ENCODE peak calls at places on chromosome 4, in four cellular contexts. B is H1, Q is GM12878, Y is K562. D is an unnamed sample.

GRCh38 chr4:158411180-158411721 is 110.4 kb upstream of the RXFP1 start:
- DNase-seq in B (no peak), Q (no peak), Y (no peak), D (no peak)

GRCh38 chr4:176565044-176565443 is 227.7 kb downstream of the VEGFC start:
- DNase-seq in B (no peak), Q (no peak), Y (no peak), D (peak; percentile 45)

GRCh38 chr4:16056681-16057400 is 27.0 kb downstream of the PROM1 start:
- DNase-seq in B (no peak), Q (no peak), Y (no peak), D (no peak)

GRCh38 chr4:647481-647880 is 22.1 kb downstream of the PDE6B start:
- DNase-seq in B (no peak), Q (no peak), Y (no peak), D (no peak)

GRCh38 chr4:15233626-15234025 is 194.2 kb upstream of the C1QTNF7 start:
- DNase-seq in B (no peak), Q (no peak), Y (no peak), D (no peak)

GRCh38 chr4:118834960-118835895 is 698 bp downstream of the SEC24D start:
- DNase-seq in B (no peak), Q (peak; percentile 62), Y (peak; percentile 18), D (peak; percentile 94)

GRCh38 chr4:127936974-127937373 is 28.0 kb downstream of the MFSD8 start:
- DNase-seq in B (no peak), Q (no peak), Y (no peak), D (peak; percentile 30)

GRCh38 chr4:173091362-173091761 is 77.2 kb upstream of the GALNT7 start:
- DNase-seq in B (no peak), Q (no peak), Y (no peak), D (no peak)

GRCh38 chr4:123397276-123398150 is 918 bp downstream of the SPRY1 start:
- DNase-seq in B (no peak), Q (no peak), Y (no peak), D (peak; percentile 36)

GRCh38 chr4:53194727-53195126 is 171.1 kb downstream of the SCFD2 start:
- DNase-seq in B (no peak), Q (no peak), Y (no peak), D (no peak)
- TF ChIP-seq CHD1 in B (no peak), Q (no peak), Y (no peak), D (no peak)

GRCh38 chr4:112343330-112343729 is 46.2 kb downstream of the ALPK1 start:
- DNase-seq in B (no peak), Q (no peak), Y (no peak), D (no peak)
- TF ChIP-seq CHD1 in B (no peak), Q (no peak), Y (no peak), D (no peak)

GRCh38 chr4:147056951-147057630 is 111.4 kb upstream of the TTC29 start:
- DNase-seq in B (no peak), Q (no peak), Y (no peak), D (peak; percentile 14)

GRCh38 chr4:147059064-147059731 is 113.5 kb upstream of the TTC29 start:
- DNase-seq in B (no peak), Q (no peak), Y (no peak), D (no peak)

GRCh38 chr4:147054241-147054902 is 108.7 kb upstream of the TTC29 start:
- DNase-seq in B (no peak), Q (no peak), Y (no peak), D (no peak)

GRCh38 chr4:147060171-147060931 is 114.7 kb upstream of the TTC29 start:
- DNase-seq in B (no peak), Q (no peak), Y (no peak), D (peak; percentile 81)

DNA sequence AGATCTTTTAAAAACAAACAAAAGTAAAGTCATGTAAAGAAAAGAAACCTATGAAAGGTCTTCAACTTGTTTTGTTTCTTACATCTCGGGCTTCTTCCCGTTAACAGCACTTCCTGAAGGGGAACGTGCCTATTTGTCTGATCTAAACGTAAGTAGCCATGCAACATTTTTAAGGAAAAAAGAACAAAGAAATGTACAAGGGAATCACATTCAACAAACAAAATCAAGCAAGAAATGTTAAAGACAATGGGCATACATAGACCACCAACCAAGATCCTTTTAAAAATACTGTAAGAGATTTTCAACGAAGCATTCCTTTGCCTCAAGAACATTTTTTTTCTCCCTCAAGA is 111.9 kb upstream of the TTC29 start:
- DNase-seq in B (no peak), Q (no peak), Y (no peak), D (peak; percentile 41)
- TF ChIP-seq CHD1 in B (no peak), Q (no peak), Y (no peak), D (no peak)

DNA sequence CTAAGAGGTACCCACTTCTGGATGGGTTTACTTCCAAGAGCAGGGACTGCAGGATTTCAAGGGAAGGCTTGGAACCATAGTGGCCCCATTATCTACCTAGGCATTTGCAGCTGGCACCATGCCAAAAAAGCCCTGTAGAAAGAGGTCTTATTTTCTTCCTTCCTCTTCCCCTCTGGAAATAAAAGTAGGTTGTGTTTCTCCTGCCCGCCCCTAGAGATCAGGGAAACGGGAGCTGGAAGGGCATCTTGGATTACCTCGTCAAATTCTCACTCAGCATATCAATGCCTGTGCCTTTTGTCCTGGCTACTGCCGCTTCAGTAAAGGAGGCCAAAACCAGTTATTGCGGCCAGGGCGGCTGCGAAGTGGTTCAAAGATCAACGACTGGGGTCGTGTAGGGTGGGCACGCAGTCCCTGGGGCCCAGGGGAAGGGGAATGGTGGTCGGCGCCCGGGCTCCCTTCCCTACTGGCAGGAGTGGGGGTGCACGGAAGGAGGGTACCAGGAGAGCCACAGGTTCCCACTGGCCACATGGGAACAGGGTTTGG is 1.5 kb downstream of the SCD5 start:
- DNase-seq in B (no peak), Q (no peak), Y (no peak), D (no peak)
- TF ChIP-seq CHD1 in B (no peak), Q (no peak), Y (no peak), D (no peak)